ENCODE peak calls at places on chromosomes 1 and 21, in ten cellular contexts. V is AG09319; K is left lobe of liver; W is NCI-H2081; M is germinal center; A is GM19239; L is MV-4-11; Y is NCI-H510A; S is stimulated activated CD8-positive, alpha-beta memory T cell treated with anti-CD3 and anti-CD28 coated beads, Interleukin-2, amount 100 ng/mL, for 1 hour; G is NCI-H446 treated with DMSO at 0.1 percent for 48 hours. E is an unnamed sample.

GRCh38 chr1:162772571-162773154 is 17.8 kb upstream of the HSD17B7 start:
- DNase-seq in V (no peak), K (no peak), W (no peak), M (no peak), A (no peak), L (no peak), Y (no peak), S (no peak), G (no peak), E (no peak)

GRCh38 chr1:19344372-19344810 is 32.3 kb downstream of the SLC66A1 start:
- DNase-seq in V (no peak), K (peak; percentile 75), W (peak; percentile 12), M (peak; percentile 65), A (peak; percentile 52), L (no peak), Y (peak; percentile 51), S (no peak), G (peak; percentile 34), E (no peak)

GRCh38 chr1:154866995-154867795 is 2.9 kb downstream of the KCNN3 start:
- DNase-seq in V (no peak), K (no peak), W (no peak), M (no peak), A (no peak), L (no peak), Y (no peak), S (no peak), G (peak; percentile 51), E (no peak)

GRCh38 chr21:31218830-31219608 is 125.0 kb downstream of the TIAM1 start:
- DNase-seq in V (no peak), K (no peak), W (no peak), M (no peak), A (no peak), L (no peak), Y (no peak), S (no peak), G (peak; percentile 35), E (no peak)

GRCh38 chr1:6027591-6027990 is 18.1 kb upstream of the KCNAB2 start:
- DNase-seq in V (no peak), K (no peak), W (no peak), M (no peak), A (no peak), L (peak; percentile 63), Y (no peak), S (no peak), G (no peak), E (no peak)

GRCh38 chr1:164780111-164780510 is 221.1 kb downstream of the PBX1 start:
- DNase-seq in V (peak; percentile 32), K (no peak), W (no peak), M (no peak), A (no peak), L (no peak), Y (no peak), S (no peak), G (peak; percentile 15), E (no peak)

GRCh38 chr1:98119793-98120192 is 199.0 kb upstream of the DPYD start:
- DNase-seq in V (no peak), K (no peak), W (peak; percentile 21), M (no peak), A (no peak), L (no peak), Y (no peak), S (no peak), G (peak; percentile 86), E (no peak)

GRCh38 chr1:202263628-202264027 is 70.0 kb downstream of the LGR6 start:
- DNase-seq in V (no peak), K (no peak), W (no peak), M (no peak), A (no peak), L (no peak), Y (no peak), S (no peak), G (no peak), E (no peak)

GRCh38 chr1:200075938-200076546 is 48.5 kb downstream of the NR5A2 start:
- DNase-seq in V (peak; percentile 61), K (no peak), W (no peak), M (no peak), A (no peak), L (no peak), Y (no peak), S (no peak), G (no peak), E (no peak)

GRCh38 chr1:94236021-94236491 is 1.3 kb downstream of the ARHGAP29 start:
- DNase-seq in V (no peak), K (no peak), W (no peak), M (no peak), A (no peak), L (no peak), Y (no peak), S (no peak), G (no peak), E (no peak)

GRCh38 chr1:185694081-185694480 is 40.1 kb upstream of the HMCN1 start:
- DNase-seq in V (no peak), K (peak; percentile 54), W (no peak), M (peak; percentile 45), A (no peak), L (peak; percentile 90), Y (no peak), S (no peak), G (no peak), E (no peak)

GRCh38 chr1:218633238-218633948 is 288.3 kb downstream of the TGFB2 start:
- DNase-seq in V (no peak), K (no peak), W (no peak), M (no peak), A (no peak), L (no peak), Y (no peak), S (no peak), G (no peak), E (no peak)

GRCh38 chr1:64136749-64137568 is 66.5 kb upstream of the UBE2U start:
- DNase-seq in V (peak; percentile 77), K (peak; percentile 67), W (peak; percentile 71), M (peak; percentile 37), A (peak; percentile 31), L (peak; percentile 46), Y (peak; percentile 21), S (peak; percentile 32), G (peak; percentile 79), E (peak; percentile 32)

GRCh38 chr1:223208164-223209075 is 65.4 kb upstream of the TLR5 start:
- DNase-seq in V (no peak), K (no peak), W (no peak), M (no peak), A (no peak), L (no peak), Y (no peak), S (no peak), G (no peak), E (no peak)

GRCh38 chr1:234989019-234989418 is 139.6 kb downstream of the TOMM20 start:
- DNase-seq in V (no peak), K (no peak), W (no peak), M (no peak), A (no peak), L (no peak), Y (no peak), S (no peak), G (no peak), E (no peak)

GRCh38 chr1:73401666-73402065 is 796.3 kb downstream of the LRRIQ3 start:
- DNase-seq in V (no peak), K (no peak), W (no peak), M (no peak), A (no peak), L (no peak), Y (no peak), S (no peak), G (no peak), E (no peak)

GRCh38 chr1:16719571-16720402 is 20.5 kb upstream of the RNU1-4 start:
- DNase-seq in V (no peak), K (peak; percentile 49), W (no peak), M (peak; percentile 10), A (no peak), L (no peak), Y (no peak), S (no peak), G (no peak), E (no peak)

GRCh38 chr1:96641292-96641691 is 80.3 kb upstream of the PTBP2 start:
- DNase-seq in V (no peak), K (no peak), W (no peak), M (no peak), A (no peak), L (no peak), Y (no peak), S (no peak), G (no peak), E (no peak)

GRCh38 chr1:6197746-6198427 is 1.5 kb downstream of the RPL22 start:
- DNase-seq in V (no peak), K (no peak), W (no peak), M (no peak), A (no peak), L (peak; percentile 55), Y (no peak), S (no peak), G (no peak), E (no peak)

GRCh38 chr1:52602328-52603300 is at the start of gene GPX7:
- DNase-seq in V (no peak), K (peak; percentile 49), W (peak; percentile 9), M (peak; percentile 79), A (peak; percentile 69), L (no peak), Y (peak; percentile 9), S (peak; percentile 35), G (peak; percentile 20), E (no peak)